ENCODE peak calls at places on chromosomes 1 and 21, in five cellular contexts. S, Q, P, T and B are unnamed samples.
A peak's percentile ranks its signal among the peaks of the same experiment; 100 is the strongest.

GRCh38 chr1:85584264-85584781 is 3.8 kb downstream of the CCN1 start:
- DNase-seq in S (peak; percentile 95), Q (peak; percentile 90), P (peak; percentile 67), T (no peak), B (peak; percentile 64)

GRCh38 chr1:101264699-101265098 is 27.9 kb downstream of the S1PR1 start:
- DNase-seq in S (peak; percentile 48), Q (peak; percentile 76), P (no peak), T (no peak), B (no peak)

GRCh38 chr1:20792177-20792576 is 5.1 kb upstream of the HP1BP3 start:
- DNase-seq in S (peak; percentile 88), Q (no peak), P (no peak), T (no peak), B (no peak)

GRCh38 chr1:159973350-159973940 is 19.4 kb upstream of the SLAMF9 start:
- DNase-seq in S (no peak), Q (no peak), P (no peak), T (no peak), B (no peak)

GRCh38 chr21:32658524-32658923 is 46.3 kb upstream of the CFAP298 start:
- DNase-seq in S (no peak), Q (no peak), P (no peak), T (no peak), B (no peak)

GRCh38 chr1:232377494-232377770 is 252.5 kb downstream of the SIPA1L2 start:
- DNase-seq in S (peak; percentile 65), Q (peak; percentile 74), P (peak; percentile 60), T (no peak), B (peak; percentile 65)

GRCh38 chr1:183058835-183059234 is 35.6 kb downstream of the LAMC1 start:
- DNase-seq in S (peak; percentile 33), Q (no peak), P (no peak), T (no peak), B (no peak)

GRCh38 chr1:230868736-230869385 is 540 bp upstream of the C1orf198 start:
- DNase-seq in S (peak; percentile 39), Q (peak; percentile 65), P (no peak), T (peak; percentile 62), B (peak; percentile 47)

GRCh38 chr1:66769512-66770229 is 17.4 kb downstream of the DYNLT5 start:
- DNase-seq in S (peak; percentile 5), Q (no peak), P (no peak), T (no peak), B (no peak)

GRCh38 chr1:175885247-175885646 is 141.9 kb upstream of the TNR start:
- DNase-seq in S (peak; percentile 53), Q (no peak), P (no peak), T (no peak), B (no peak)

GRCh38 chr1:203308205-203309114 is 3.1 kb downstream of the BTG2 start:
- DNase-seq in S (no peak), Q (no peak), P (no peak), T (no peak), B (no peak)

GRCh38 chr21:38979271-38980196 is 173.8 kb downstream of the ETS2 start:
- DNase-seq in S (no peak), Q (peak; percentile 35), P (no peak), T (no peak), B (no peak)